ENCODE peak calls at places on chromosome 17, in five cellular contexts. N, E, B, O and J are unnamed samples.

GRCh38 chr17:75614006-75614405 is 19.2 kb upstream of the SMIM5 start:
- DNase-seq in N (no peak), E (no peak), B (peak; percentile 34), O (no peak), J (no peak)

GRCh38 chr17:12536472-12536871 is 129.2 kb upstream of the MYOCD start:
- DNase-seq in N (no peak), E (no peak), B (no peak), O (no peak), J (no peak)

GRCh38 chr17:63881935-63882601 is at the start of gene GH2:
- DNase-seq in N (no peak), E (peak; percentile 53), B (peak; percentile 61), O (no peak), J (no peak)

GRCh38 chr17:11999715-12000114 is 2.4 kb upstream of the ZNF18 start:
- DNase-seq in N (no peak), E (no peak), B (no peak), O (no peak), J (no peak)

GRCh38 chr17:77649717-77650211 is 308.7 kb upstream of the TNRC6C start:
- DNase-seq in N (no peak), E (no peak), B (peak; percentile 56), O (no peak), J (no peak)

GRCh38 chr17:28727727-28728363 is 743 bp upstream of the NEK8 start:
- DNase-seq in N (no peak), E (peak; percentile 94), B (peak; percentile 87), O (no peak), J (no peak)

GRCh38 chr17:17824780-17825614 is 11.8 kb downstream of the SREBF1 start:
- DNase-seq in N (no peak), E (no peak), B (no peak), O (no peak), J (no peak)

GRCh38 chr17:9707917-9708316 is 62.6 kb downstream of the USP43 start:
- DNase-seq in N (no peak), E (no peak), B (no peak), O (no peak), J (no peak)

GRCh38 chr17:2023256-2023655 is 1.9 kb downstream of the RTN4RL1 start:
- DNase-seq in N (no peak), E (no peak), B (no peak), O (no peak), J (no peak)

GRCh38 chr17:2025622-2026309 is 632 bp upstream of the RTN4RL1 start:
- DNase-seq in N (peak; percentile 80), E (no peak), B (no peak), O (no peak), J (no peak)

GRCh38 chr17:2023692-2024571 is 1.2 kb downstream of the RTN4RL1 start:
- DNase-seq in N (no peak), E (no peak), B (no peak), O (no peak), J (no peak)

GRCh38 chr17:2024572-2025219 is 438 bp downstream of the RTN4RL1 start:
- DNase-seq in N (no peak), E (no peak), B (no peak), O (no peak), J (no peak)

GRCh38 chr17:2025220-2025621 is at the start of gene RTN4RL1:
- DNase-seq in N (peak; percentile 79), E (peak; percentile 29), B (peak; percentile 22), O (no peak), J (no peak)
- TF ChIP-seq CTCF in N (no peak), E (no peak), B (no peak), O (no peak), J (no peak)

DNA sequence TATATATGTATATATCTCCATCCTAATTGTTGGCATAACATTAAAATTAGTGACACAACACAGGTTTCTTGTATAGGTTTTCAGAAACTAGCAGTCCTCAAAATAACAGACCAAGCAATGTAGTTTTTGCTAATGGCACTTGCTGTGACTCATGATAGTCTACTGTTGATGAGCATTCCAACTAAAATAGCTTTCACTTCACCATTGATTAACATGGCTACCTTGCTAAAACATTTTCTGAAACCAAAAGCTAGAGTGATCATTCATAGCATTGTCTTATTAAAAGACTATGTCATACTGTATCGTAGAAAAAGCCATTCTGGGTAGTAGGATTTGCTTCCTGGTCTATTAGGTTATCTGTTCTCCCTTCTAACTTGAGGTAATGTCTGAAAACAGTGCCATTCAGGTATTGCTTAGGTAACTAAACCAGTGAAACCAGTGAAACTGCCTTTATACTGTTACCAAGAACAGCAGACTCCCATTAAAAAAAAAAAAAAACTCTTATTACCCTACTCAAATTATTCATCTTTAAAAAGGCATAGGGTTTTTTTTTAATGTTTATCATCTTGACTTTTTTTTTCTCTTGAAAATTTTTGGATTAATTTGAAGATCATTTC is 2.4 kb upstream of the CLTC start:
- DNase-seq in N (no peak), E (peak; percentile 23), B (no peak), O (no peak), J (no peak)
- TF ChIP-seq CTCF in N (no peak), E (no peak), B (no peak), O (no peak), J (no peak)

DNA sequence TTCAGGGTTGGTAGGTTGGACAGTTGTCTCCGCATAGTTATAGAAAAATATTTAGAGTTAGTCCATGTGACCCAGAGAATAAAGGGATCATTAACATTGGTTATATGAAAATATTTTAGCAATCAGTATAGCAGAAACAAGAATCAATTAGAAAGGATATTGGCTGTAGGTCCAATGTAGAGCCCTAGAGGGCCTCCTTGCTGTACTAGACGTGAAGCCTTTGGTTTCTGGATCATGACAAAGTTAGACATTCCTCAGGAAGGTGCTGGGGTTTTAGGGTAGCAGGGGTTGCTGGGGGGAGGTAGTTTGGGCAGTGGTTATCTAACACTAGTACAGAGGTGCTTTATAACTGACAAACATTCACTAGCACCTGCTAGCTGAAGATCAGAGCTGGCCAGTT is 31.6 kb upstream of the ANKFN1 start:
- DNase-seq in N (no peak), E (no peak), B (no peak), O (no peak), J (no peak)
- TF ChIP-seq CTCF in N (no peak), E (no peak), B (peak; percentile 21), O (peak; percentile 3), J (peak; percentile 34)

GRCh38 chr17:72388765-72389473 is 268.1 kb downstream of the SOX9 start:
- DNase-seq in N (no peak), E (peak; percentile 93), B (peak; percentile 20), O (no peak), J (no peak)
- TF ChIP-seq CTCF in N (no peak), E (peak; percentile 76), B (peak; percentile 27), O (peak; percentile 43), J (peak; percentile 31)

DNA sequence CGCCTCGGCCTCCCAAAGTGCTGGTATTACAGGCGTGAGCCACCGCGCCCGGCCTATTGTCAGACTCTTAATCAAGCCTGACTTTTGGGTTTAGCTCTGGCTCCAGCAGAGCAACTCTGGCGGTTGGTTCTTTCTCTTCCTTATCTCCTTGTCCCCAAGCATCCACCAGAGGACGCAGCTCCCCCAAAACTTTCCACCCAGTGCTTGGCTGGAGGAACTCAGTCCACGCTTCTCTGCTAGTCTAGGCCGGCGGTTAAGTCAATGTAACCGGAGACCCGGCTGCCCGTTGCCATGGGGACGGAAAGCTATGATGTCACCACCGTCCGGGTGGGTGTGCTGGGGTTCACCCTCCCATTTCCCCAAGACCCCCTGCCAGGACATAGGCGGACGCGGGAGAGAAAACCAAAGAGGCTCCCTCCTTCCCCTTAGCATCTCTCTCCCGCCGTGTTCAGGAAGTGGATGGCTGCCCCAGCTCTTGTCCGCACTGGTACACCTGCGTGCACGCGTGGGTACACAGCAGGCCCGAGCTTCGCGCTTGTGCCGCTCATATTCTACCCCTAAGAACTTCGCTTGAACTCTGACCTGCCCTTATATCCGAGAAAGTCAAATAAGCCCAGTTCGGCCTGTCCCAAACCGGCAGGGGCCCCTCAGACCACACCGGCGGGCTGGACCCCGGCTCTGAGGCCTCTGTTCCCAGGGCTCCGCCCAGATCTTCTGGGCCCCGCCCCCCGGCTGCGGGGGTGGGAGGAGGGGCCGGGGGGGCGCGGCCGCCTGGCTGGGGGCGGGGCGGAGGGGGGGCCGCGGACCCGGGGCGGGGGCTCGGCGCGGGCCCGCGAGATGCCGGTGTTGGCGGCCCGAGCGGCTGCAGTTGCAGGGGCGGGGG is at the start of gene RND2:
- DNase-seq in N (peak; percentile 89), E (peak; percentile 86), B (peak; percentile 93), O (peak; percentile 81), J (peak; percentile 72)
- TF ChIP-seq CTCF in N (peak; percentile 78), E (peak; percentile 73), B (peak; percentile 84), O (peak; percentile 82), J (peak; percentile 90)